ENCODE peak calls at places on chromosomes 3 and 15, in eight cellular contexts. D, G, I, E, R, C, N and W are unnamed samples.

GRCh38 chr15:90561344-90562244 is 31.9 kb downstream of the CRTC3 start:
- DNase-seq in C (peak), E (peak), G (no peak), D (no peak), I (peak), R (no peak), N (no peak), W (no peak)

GRCh38 chr15:34657469-34658127 is 74.1 kb upstream of the GOLGA8B start:
- DNase-seq in G (no peak), R (no peak), E (no peak), N (no peak), I (no peak), C (no peak), D (no peak), W (no peak)

GRCh38 chr15:41892621-41893421 is 1.0 kb downstream of the SPTBN5 start:
- DNase-seq in D (peak), R (peak), I (no peak), E (no peak), C (no peak), G (no peak), N (no peak), W (no peak)

GRCh38 chr15:98647774-98648653 is at the start of gene IGF1R:
- DNase-seq in E (peak), R (peak), N (peak), I (peak), C (peak), D (peak), G (peak), W (peak)

GRCh38 chr3:59127071-59127470 is 77.2 kb upstream of the CFAP20DC start:
- DNase-seq in G (peak), D (no peak), C (peak), N (no peak), I (peak), R (no peak), E (peak), W (no peak)

GRCh38 chr3:139935071-139935865 is at the start of gene CLSTN2:
- DNase-seq in D (peak), E (peak), R (peak), I (peak), G (no peak), N (peak), C (peak), W (peak)

GRCh38 chr15:101142711-101143110 is 109.1 kb downstream of the CHSY1 start:
- DNase-seq in N (no peak), R (no peak), G (no peak), E (no peak), I (no peak), C (no peak), D (no peak), W (no peak)

GRCh38 chr3:47434849-47435248 is 40.9 kb downstream of the SCAP start:
- DNase-seq in R (no peak), D (peak), C (no peak), G (no peak), N (no peak), I (no peak), E (no peak), W (peak)

GRCh38 chr15:22262613-22263020 is 182.3 kb downstream of the OR4M2 start:
- DNase-seq in D (peak), E (no peak), I (no peak), G (no peak), R (no peak), C (no peak), N (no peak), W (no peak)

GRCh38 chr15:93362821-93363220 is 273.8 kb upstream of the RGMA start:
- DNase-seq in E (no peak), N (no peak), G (no peak), D (no peak), I (no peak), C (no peak), R (no peak), W (no peak)

GRCh38 chr3:179016979-179017670 is 54.5 kb downstream of the ZMAT3 start:
- DNase-seq in R (no peak), N (no peak), E (no peak), I (no peak), D (no peak), G (no peak), C (no peak), W (no peak)

GRCh38 chr3:150038830-150039229 is 68.1 kb upstream of the PFN2 start:
- DNase-seq in R (no peak), G (no peak), D (no peak), N (no peak), I (no peak), C (no peak), E (no peak), W (no peak)

GRCh38 chr3:11976976-11977375 is 27.2 kb upstream of the SYN2 start:
- DNase-seq in C (no peak), R (no peak), D (no peak), G (no peak), E (no peak), I (no peak), N (no peak), W (no peak)

GRCh38 chr3:96101013-96101412 is 713.4 kb upstream of the EPHA6 start:
- DNase-seq in E (no peak), D (no peak), G (no peak), R (no peak), N (peak), C (no peak), I (no peak), W (no peak)

GRCh38 chr3:13120246-13120927 is 47.2 kb upstream of the IQSEC1 start:
- DNase-seq in D (no peak), R (no peak), G (no peak), I (no peak), C (no peak), E (no peak), N (no peak), W (no peak)

GRCh38 chr3:134685881-134686802 is 35.3 kb upstream of the KY start:
- DNase-seq in N (no peak), R (no peak), G (peak), D (no peak), C (peak), E (peak), I (peak), W (no peak)

GRCh38 chr3:196554205-196554604 is 14.1 kb downstream of the WDR53 start:
- DNase-seq in D (no peak), C (no peak), N (no peak), E (no peak), R (no peak), I (no peak), G (no peak), W (no peak)

GRCh38 chr15:50247819-50248650 is 17.5 kb downstream of the HDC start:
- DNase-seq in I (no peak), E (no peak), G (no peak), R (peak), D (peak), N (no peak), C (peak), W (no peak)

GRCh38 chr15:68224546-68225250 is 4.8 kb downstream of the CLN6 start:
- DNase-seq in E (no peak), D (no peak), R (peak), G (no peak), N (no peak), I (no peak), C (no peak), W (peak)

GRCh38 chr3:76684946-76685345 is 355.0 kb upstream of the ROBO2 start:
- DNase-seq in E (no peak), C (no peak), G (no peak), D (no peak), R (no peak), N (no peak), I (no peak), W (no peak)

GRCh38 chr3:56590814-56591213 is 33.8 kb downstream of the CCDC66 start:
- DNase-seq in D (no peak), N (no peak), I (no peak), C (no peak), R (no peak), E (no peak), G (no peak), W (no peak)

GRCh38 chr3:480070-480469 is 283.5 kb downstream of the CHL1 start:
- DNase-seq in C (no peak), R (no peak), G (no peak), D (no peak), N (no peak), E (no peak), I (no peak), W (no peak)

GRCh38 chr15:88571153-88572029 is 24.9 kb upstream of the DET1 start:
- DNase-seq in C (no peak), I (no peak), R (peak), G (no peak), D (no peak), N (peak), E (no peak), W (no peak)

GRCh38 chr3:127614928-127615592 is 13.9 kb upstream of the PODXL2 start:
- DNase-seq in N (no peak), R (no peak), E (peak), G (peak), I (no peak), D (no peak), C (peak), W (no peak)

GRCh38 chr3:11434017-11434526 is 161.9 kb downstream of the ATG7 start:
- DNase-seq in G (peak), E (peak), N (no peak), C (peak), D (peak), R (no peak), I (peak), W (no peak)

GRCh38 chr3:167885277-167885676 is 149.8 kb downstream of the SERPINI1 start:
- DNase-seq in C (no peak), G (no peak), N (no peak), I (no peak), E (no peak), R (no peak), D (no peak), W (no peak)

GRCh38 chr3:134341391-134341790 is 32.9 kb downstream of the AMOTL2 start:
- DNase-seq in D (peak), R (no peak), E (no peak), G (no peak), N (peak), I (no peak), C (no peak), W (no peak)

GRCh38 chr3:126034481-126035361 is 49.2 kb downstream of the SLC41A3 start:
- DNase-seq in E (no peak), N (no peak), I (no peak), R (no peak), G (peak), D (no peak), C (peak), W (peak)

GRCh38 chr3:71541313-71541712 is 42.2 kb downstream of the FOXP1 start:
- DNase-seq in I (peak), D (no peak), G (no peak), C (peak), E (no peak), N (peak), R (no peak), W (no peak)